ENCODE peak calls at places on chromosomes 6 and 20, in six cellular contexts. One of them, this sample, is unnamed.

GRCh38 chr6:3343089-3343901 is 84.5 kb downstream of the PSMG4 start:
- DNase-seq in BE2C: no peak
- DNase-seq in DND-41: no peak
- DNase-seq in A549: no peak
- DNase-seq in AG10803: no peak
- DNase-seq in endothelial cell: no peak
- DNase-seq in this sample: no peak

GRCh38 chr6:119979862-119980261 is 630.3 kb upstream of the MAN1A1 start:
- DNase-seq in BE2C: no peak
- DNase-seq in DND-41: no peak
- DNase-seq in A549: no peak
- DNase-seq in AG10803: peak
- DNase-seq in endothelial cell: no peak
- DNase-seq in this sample: peak

GRCh38 chr6:45115696-45116095 is 212.4 kb upstream of the RUNX2 start:
- DNase-seq in BE2C: no peak
- DNase-seq in DND-41: no peak
- DNase-seq in A549: no peak
- DNase-seq in AG10803: peak
- DNase-seq in endothelial cell: no peak
- DNase-seq in this sample: peak

GRCh38 chr20:51526105-51526470 is 16.4 kb downstream of the NFATC2 start:
- DNase-seq in BE2C: no peak
- DNase-seq in DND-41: no peak
- DNase-seq in A549: no peak
- DNase-seq in AG10803: no peak
- DNase-seq in endothelial cell: no peak
- DNase-seq in this sample: no peak

GRCh38 chr20:48758206-48758820 is 69.5 kb downstream of the PREX1 start:
- DNase-seq in BE2C: no peak
- DNase-seq in DND-41: peak
- DNase-seq in A549: no peak
- DNase-seq in AG10803: no peak
- DNase-seq in endothelial cell: no peak
- DNase-seq in this sample: no peak

GRCh38 chr20:34581341-34582189 is 23.0 kb downstream of the MAP1LC3A start:
- DNase-seq in BE2C: no peak
- DNase-seq in DND-41: no peak
- DNase-seq in A549: no peak
- DNase-seq in AG10803: peak
- DNase-seq in endothelial cell: no peak
- DNase-seq in this sample: peak

GRCh38 chr6:21846541-21847451 is 253.2 kb downstream of the SOX4 start:
- DNase-seq in BE2C: peak
- DNase-seq in DND-41: peak
- DNase-seq in A549: no peak
- DNase-seq in AG10803: no peak
- DNase-seq in endothelial cell: peak
- DNase-seq in this sample: no peak

GRCh38 chr20:54123587-54124180 is 50.1 kb downstream of the CYP24A1 start:
- DNase-seq in BE2C: no peak
- DNase-seq in DND-41: no peak
- DNase-seq in A549: peak
- DNase-seq in AG10803: peak
- DNase-seq in endothelial cell: no peak
- DNase-seq in this sample: peak

GRCh38 chr6:157020398-157021266 is 243.5 kb downstream of the ARID1B start:
- DNase-seq in BE2C: no peak
- DNase-seq in DND-41: peak
- DNase-seq in A549: peak
- DNase-seq in AG10803: peak
- DNase-seq in endothelial cell: peak
- DNase-seq in this sample: peak

GRCh38 chr6:48151142-48151541 is 40.1 kb upstream of the PTCHD4 start:
- DNase-seq in BE2C: no peak
- DNase-seq in DND-41: no peak
- DNase-seq in A549: no peak
- DNase-seq in AG10803: no peak
- DNase-seq in endothelial cell: no peak
- DNase-seq in this sample: peak

GRCh38 chr6:43254138-43254817 is 11.0 kb downstream of the TTBK1 start:
- DNase-seq in BE2C: no peak
- DNase-seq in DND-41: no peak
- DNase-seq in A549: no peak
- DNase-seq in AG10803: peak
- DNase-seq in endothelial cell: no peak
- DNase-seq in this sample: no peak

GRCh38 chr20:35615667-35616464 is at the start of gene SPAG4:
- DNase-seq in BE2C: peak
- DNase-seq in DND-41: peak
- DNase-seq in A549: peak
- DNase-seq in AG10803: no peak
- DNase-seq in endothelial cell: peak
- DNase-seq in this sample: peak

GRCh38 chr6:45830441-45831139 is 185.1 kb downstream of the CLIC5 start:
- DNase-seq in BE2C: no peak
- DNase-seq in DND-41: peak
- DNase-seq in A549: no peak
- DNase-seq in AG10803: no peak
- DNase-seq in endothelial cell: no peak
- DNase-seq in this sample: no peak

GRCh38 chr6:3913077-3913957 is 64.1 kb downstream of the FAM50B start:
- DNase-seq in BE2C: no peak
- DNase-seq in DND-41: no peak
- DNase-seq in A549: peak
- DNase-seq in AG10803: peak
- DNase-seq in endothelial cell: no peak
- DNase-seq in this sample: peak

GRCh38 chr20:3156811-3157619 is 2.6 kb downstream of the FASTKD5 start:
- DNase-seq in BE2C: no peak
- DNase-seq in DND-41: no peak
- DNase-seq in A549: no peak
- DNase-seq in AG10803: no peak
- DNase-seq in endothelial cell: no peak
- DNase-seq in this sample: peak

GRCh38 chr6:128518531-128519131 is 1.8 kb downstream of the PTPRK start:
- DNase-seq in BE2C: no peak
- DNase-seq in DND-41: no peak
- DNase-seq in A549: no peak
- DNase-seq in AG10803: peak
- DNase-seq in endothelial cell: no peak
- DNase-seq in this sample: no peak

GRCh38 chr20:63641146-63641791 is 12.0 kb downstream of the STMN3 start:
- DNase-seq in BE2C: no peak
- DNase-seq in DND-41: no peak
- DNase-seq in A549: no peak
- DNase-seq in AG10803: no peak
- DNase-seq in endothelial cell: no peak
- DNase-seq in this sample: no peak

GRCh38 chr20:431012-431904 is 23.2 kb downstream of the RBCK1 start:
- DNase-seq in BE2C: peak
- DNase-seq in DND-41: peak
- DNase-seq in A549: peak
- DNase-seq in AG10803: peak
- DNase-seq in endothelial cell: peak
- DNase-seq in this sample: peak

GRCh38 chr20:57683876-57684275 is 25.9 kb downstream of the PMEPA1 start:
- DNase-seq in BE2C: no peak
- DNase-seq in DND-41: no peak
- DNase-seq in A549: no peak
- DNase-seq in AG10803: no peak
- DNase-seq in endothelial cell: no peak
- DNase-seq in this sample: no peak

GRCh38 chr20:49713779-49714712 is at the start of gene B4GALT5:
- DNase-seq in BE2C: peak
- DNase-seq in DND-41: peak
- DNase-seq in A549: peak
- DNase-seq in AG10803: peak
- DNase-seq in endothelial cell: peak
- DNase-seq in this sample: peak

DNA sequence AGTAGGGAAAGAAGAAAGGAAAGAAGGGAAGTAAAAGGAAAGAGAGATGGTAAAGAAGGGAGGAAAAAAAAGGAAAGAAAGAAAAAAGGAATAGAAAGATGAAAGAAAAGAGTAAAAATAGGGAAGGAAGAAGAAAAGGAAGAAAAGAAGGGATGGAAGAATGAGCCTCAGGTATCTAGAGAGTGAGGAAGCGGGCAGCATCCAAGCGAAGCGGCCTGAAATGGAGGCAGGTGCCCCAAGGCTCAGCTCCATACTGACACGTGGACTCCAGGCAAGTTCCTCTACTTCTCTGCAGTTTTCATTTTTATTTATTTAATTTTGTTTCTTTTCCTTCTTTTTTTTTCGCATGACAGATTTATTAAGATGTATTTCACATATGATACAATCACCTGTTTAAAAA is 373.1 kb downstream of the ESR1 start:
- DNase-seq in BE2C: no peak
- DNase-seq in DND-41: no peak
- DNase-seq in A549: no peak
- DNase-seq in AG10803: no peak
- DNase-seq in endothelial cell: no peak
- DNase-seq in this sample: no peak
- TF ChIP-seq CTCF in BE2C: no peak
- TF ChIP-seq CTCF in DND-41: no peak
- TF ChIP-seq CTCF in A549: no peak
- TF ChIP-seq CTCF in AG10803: no peak
- TF ChIP-seq CTCF in endothelial cell: no peak
- TF ChIP-seq CTCF in this sample: no peak

DNA sequence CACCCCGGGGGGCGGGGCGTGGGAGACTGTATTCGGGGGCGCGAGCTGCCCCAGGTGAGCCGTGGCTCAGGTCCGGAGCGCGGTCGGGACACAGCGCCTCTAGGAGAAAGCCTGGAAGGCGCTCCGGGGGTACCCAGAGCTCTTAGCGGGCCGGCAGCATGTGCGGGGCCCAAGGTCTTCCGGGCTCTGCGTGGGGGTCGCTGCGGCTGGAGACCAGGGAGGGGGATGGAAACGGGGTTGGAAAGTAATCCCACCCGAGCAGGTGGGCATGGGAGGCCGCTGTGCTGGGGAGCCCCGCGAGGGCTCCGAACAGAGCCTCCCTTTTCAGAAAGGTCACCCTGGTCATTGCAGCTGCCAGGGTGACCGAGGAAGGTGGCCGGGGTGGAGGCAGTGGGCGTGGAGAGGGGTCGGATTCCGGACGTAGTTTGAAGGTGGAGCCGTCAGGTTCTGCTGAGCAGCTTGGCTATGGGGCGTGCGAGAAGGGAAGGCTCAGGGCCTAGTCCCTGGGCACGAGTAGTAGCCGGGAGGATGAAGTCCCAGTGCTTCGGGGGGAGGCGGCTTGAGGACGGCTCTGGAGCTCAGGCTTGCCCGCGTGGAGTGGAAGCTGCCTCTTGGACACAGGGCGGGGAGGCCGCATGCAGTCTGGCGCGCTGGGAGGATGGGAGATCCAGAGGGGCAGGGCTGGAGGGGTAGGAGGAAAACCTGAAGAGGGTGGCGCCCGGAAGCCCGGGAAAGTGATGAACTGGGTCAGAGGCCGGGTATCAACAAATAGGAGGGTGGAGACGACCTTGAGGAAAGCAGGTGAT is at the start of gene SIRT5:
- DNase-seq in BE2C: peak
- DNase-seq in DND-41: no peak
- DNase-seq in A549: peak
- DNase-seq in AG10803: peak
- DNase-seq in endothelial cell: peak
- DNase-seq in this sample: peak
- TF ChIP-seq CTCF in BE2C: no peak
- TF ChIP-seq CTCF in DND-41: no peak
- TF ChIP-seq CTCF in A549: no peak
- TF ChIP-seq CTCF in AG10803: no peak
- TF ChIP-seq CTCF in endothelial cell: peak
- TF ChIP-seq CTCF in this sample: no peak

DNA sequence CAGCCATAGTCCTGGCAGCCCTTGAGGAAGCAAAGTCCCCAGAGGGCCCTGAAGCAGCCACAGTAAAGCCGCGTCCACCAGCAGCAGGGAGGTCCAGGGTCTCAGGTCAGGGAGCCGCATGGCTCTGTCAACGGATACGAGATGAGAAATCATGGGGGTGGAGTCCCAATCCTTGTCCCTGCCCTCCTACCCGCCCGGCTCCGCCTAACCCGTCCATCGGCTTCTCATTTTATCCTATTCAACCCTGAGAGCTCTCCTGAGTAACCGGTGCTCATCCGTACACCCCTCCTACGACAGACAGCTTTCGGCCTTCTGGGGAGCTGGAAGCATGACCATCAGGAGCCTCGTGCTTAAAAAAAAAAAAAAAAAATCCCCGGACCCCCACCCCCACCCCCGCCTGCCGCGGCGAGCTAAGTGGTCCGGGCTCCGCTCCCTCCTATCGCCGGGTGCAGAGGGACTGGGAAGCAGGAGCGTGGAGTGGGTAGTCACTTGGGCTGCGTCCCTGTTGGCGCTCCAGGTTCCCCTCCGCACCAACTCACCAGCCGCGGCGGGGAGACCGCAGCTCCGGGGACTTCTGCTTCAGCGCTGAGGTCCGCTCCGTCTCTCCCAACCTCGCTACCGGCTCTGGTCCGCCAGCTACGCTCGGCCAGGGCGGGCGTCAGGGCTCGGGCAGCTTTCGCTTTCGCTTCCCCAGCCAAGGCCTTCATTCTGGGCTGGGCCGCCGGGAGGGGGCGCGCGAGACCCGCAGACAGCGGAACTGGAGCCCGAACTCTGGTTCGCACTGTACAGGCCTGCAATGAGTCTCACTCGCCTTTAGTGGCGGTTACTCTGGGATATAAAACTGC is at the start of gene TAP2:
- DNase-seq in BE2C: peak
- DNase-seq in DND-41: peak
- DNase-seq in A549: peak
- DNase-seq in AG10803: peak
- DNase-seq in endothelial cell: peak
- DNase-seq in this sample: peak
- TF ChIP-seq CTCF in BE2C: peak
- TF ChIP-seq CTCF in DND-41: peak
- TF ChIP-seq CTCF in A549: peak
- TF ChIP-seq CTCF in AG10803: peak
- TF ChIP-seq CTCF in endothelial cell: peak
- TF ChIP-seq CTCF in this sample: peak

DNA sequence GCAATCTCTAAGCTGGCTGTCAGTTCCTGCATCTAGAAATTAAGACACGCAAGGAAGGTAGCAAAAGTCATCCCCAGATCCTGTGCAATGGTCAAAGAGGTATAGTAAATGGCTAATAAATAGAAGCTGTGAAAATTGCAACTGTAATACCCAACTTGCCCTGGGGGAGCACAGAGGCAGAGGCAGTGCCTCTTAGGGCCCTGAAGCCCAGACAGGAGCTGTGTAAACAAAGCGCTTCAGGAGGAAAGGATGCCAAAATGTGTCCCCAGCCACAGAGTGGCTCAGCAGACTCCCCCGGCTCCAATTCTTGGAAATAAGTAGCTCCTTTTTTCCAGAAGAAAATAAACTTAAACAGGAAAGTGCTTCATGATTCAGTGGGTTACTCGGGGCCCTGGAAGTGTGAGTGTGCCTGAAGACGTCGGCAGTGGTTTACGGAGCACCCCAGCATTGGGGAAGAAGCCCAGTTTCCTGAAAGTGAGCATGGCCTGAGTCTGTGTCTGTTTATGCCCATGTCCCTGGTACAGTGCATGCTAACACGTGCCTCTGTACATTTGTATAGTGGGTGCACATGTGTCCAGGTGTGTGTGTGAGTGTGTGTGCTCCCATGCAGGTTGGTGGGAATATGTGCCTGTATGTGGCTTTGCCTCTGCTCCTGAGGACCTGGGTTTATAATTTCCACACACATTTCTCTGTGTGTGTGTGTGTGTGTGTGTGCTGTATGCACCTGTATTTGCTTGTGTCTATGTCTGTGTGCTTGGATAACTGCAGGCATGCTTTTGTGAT is 246.7 kb downstream of the MAFB start:
- DNase-seq in BE2C: no peak
- DNase-seq in DND-41: no peak
- DNase-seq in A549: peak
- DNase-seq in AG10803: peak
- DNase-seq in endothelial cell: no peak
- DNase-seq in this sample: peak
- TF ChIP-seq CTCF in BE2C: no peak
- TF ChIP-seq CTCF in DND-41: no peak
- TF ChIP-seq CTCF in A549: no peak
- TF ChIP-seq CTCF in AG10803: peak
- TF ChIP-seq CTCF in endothelial cell: peak
- TF ChIP-seq CTCF in this sample: peak